ENCODE peak calls at places on chromosomes 16 and 17, in five cellular contexts. K is suprapubic skin; V is dorsolateral prefrontal cortex; O is CD4-positive, alpha-beta T cell; H is mesendoderm. S is an unnamed sample.

GRCh38 chr16:89920723-89921122 is 2.1 kb downstream of the MC1R start:
- DNase-seq in K (no peak), V (no peak), O (no peak), H (no peak), S (no peak)

GRCh38 chr17:12727881-12728280 is 61.4 kb upstream of the ARHGAP44 start:
- DNase-seq in H (no peak), K (no peak), O (no peak), V (no peak), S (no peak)

GRCh38 chr16:6363891-6364607 is 968.6 kb upstream of the RBFOX1 start:
- DNase-seq in O (no peak), V (peak; percentile 47), K (no peak), H (no peak), S (no peak)

GRCh38 chr17:71987634-71988033 is 133.2 kb upstream of the SOX9 start:
- DNase-seq in O (no peak), K (no peak), V (no peak), H (peak; percentile 35), S (no peak)

GRCh38 chr16:65895906-65896305 is 470.6 kb upstream of the CDH5 start:
- DNase-seq in V (no peak), K (no peak), H (no peak), O (no peak), S (no peak)

GRCh38 chr16:35215287-35215686 is 1755.9 kb downstream of the TP53TG3F start:
- DNase-seq in K (no peak), V (no peak), H (no peak), O (no peak), S (no peak)

GRCh38 chr16:22194707-22195444 is 11.2 kb upstream of the EEF2K start:
- DNase-seq in K (no peak), V (no peak), H (no peak), O (no peak), S (no peak)

GRCh38 chr17:36504156-36504545 is 17.7 kb downstream of the ZNHIT3 start:
- DNase-seq in K (peak; percentile 2), H (no peak), V (no peak), O (no peak), S (no peak)

GRCh38 chr16:8885674-8886592 is 3.8 kb downstream of the LITAFD start:
- DNase-seq in H (peak; percentile 50), K (peak; percentile 59), O (no peak), V (no peak), S (no peak)

GRCh38 chr17:27558341-27558740 is 72.6 kb upstream of the LGALS9 start:
- DNase-seq in O (no peak), H (no peak), V (no peak), K (no peak), S (no peak)

GRCh38 chr16:5108505-5109158 is 11.0 kb upstream of the EEF2KMT start:
- DNase-seq in H (no peak), O (no peak), K (no peak), V (no peak), S (no peak)

GRCh38 chr17:40515491-40516041 is 14.1 kb upstream of the TNS4 start:
- DNase-seq in V (no peak), H (peak; percentile 89), K (peak; percentile 48), O (no peak), S (no peak)

GRCh38 chr17:10144456-10144855 is 54.0 kb downstream of the GAS7 start:
- DNase-seq in V (no peak), O (no peak), K (no peak), H (no peak), S (no peak)

GRCh38 chr16:47060596-47060995 is 83.1 kb downstream of the NETO2 start:
- DNase-seq in K (no peak), O (no peak), V (no peak), H (no peak), S (no peak)

GRCh38 chr16:69469807-69470561 is 45.6 kb downstream of the CYB5B start:
- DNase-seq in K (no peak), O (no peak), H (no peak), V (no peak), S (no peak)

GRCh38 chr16:77868052-77868451 is 79.7 kb downstream of the VAT1L start:
- DNase-seq in V (no peak), K (no peak), O (no peak), H (no peak), S (no peak)

GRCh38 chr17:67139289-67139688 is 94.9 kb downstream of the CACNG1 start:
- DNase-seq in O (no peak), V (no peak), H (no peak), K (no peak), S (no peak)

GRCh38 chr17:41734139-41734948 is at the start of gene HAP1:
- DNase-seq in O (peak; percentile 38), K (no peak), H (peak; percentile 69), V (peak; percentile 13), S (no peak)

GRCh38 chr17:42548070-42548837 is 4.5 kb upstream of the HSD17B1 start:
- DNase-seq in O (peak; percentile 82), V (peak; percentile 75), H (peak; percentile 94), K (no peak), S (no peak)

GRCh38 chr17:65557349-65558310 is 3.8 kb downstream of the AXIN2 start:
- DNase-seq in K (no peak), V (no peak), H (no peak), O (no peak), S (no peak)

GRCh38 chr17:44956998-44957981 is 9.7 kb upstream of the KIF18B start:
- DNase-seq in K (no peak), H (no peak), O (no peak), V (no peak), S (no peak)

GRCh38 chr17:49214665-49215360 is 4.3 kb downstream of the ABI3 start:
- DNase-seq in O (no peak), K (no peak), H (no peak), V (no peak), S (no peak)

GRCh38 chr17:74393323-74393942 is 26.1 kb downstream of the GPR142 start:
- DNase-seq in H (no peak), V (peak; percentile 80), O (no peak), K (no peak), S (no peak)

GRCh38 chr17:7835818-7836595 is 2.0 kb downstream of the KDM6B start:
- DNase-seq in O (no peak), K (no peak), V (peak; percentile 81), H (peak; percentile 66), S (no peak)

GRCh38 chr17:921161-921560 is 58.4 kb downstream of the NXN start:
- DNase-seq in O (no peak), V (no peak), K (no peak), H (no peak), S (no peak)

GRCh38 chr17:34006126-34006525 is 249.0 kb upstream of the CCL2 start:
- DNase-seq in H (no peak), O (no peak), V (no peak), K (no peak), S (no peak)

GRCh38 chr16:49158029-49158642 is 123.5 kb downstream of the CBLN1 start:
- DNase-seq in H (peak; percentile 71), K (no peak), O (no peak), V (no peak), S (no peak)

GRCh38 chr16:19861069-19861468 is 23.6 kb downstream of the GPRC5B start:
- DNase-seq in K (no peak), H (peak; percentile 48), O (no peak), V (no peak), S (no peak)

GRCh38 chr17:29589524-29590260 is at the start of gene GIT1:
- DNase-seq in H (peak; percentile 91), V (peak; percentile 85), K (no peak), O (peak; percentile 86), S (peak; percentile 78)

GRCh38 chr16:66389256-66390175 is 23.0 kb downstream of the CDH5 start:
- DNase-seq in K (no peak), V (no peak), O (no peak), H (no peak), S (no peak)

GRCh38 chr16:55711959-55712876 is 56.4 kb downstream of the SLC6A2 start:
- DNase-seq in O (peak; percentile 49), H (peak; percentile 62), V (peak; percentile 55), K (no peak), S (peak; percentile 44)

GRCh38 chr17:48985436-48986245 is 11.5 kb upstream of the IGF2BP1 start:
- DNase-seq in H (no peak), O (no peak), K (no peak), V (no peak), S (no peak)

GRCh38 chr17:48259710-48260291 is 152.2 kb downstream of the SNX11 start:
- DNase-seq in V (no peak), O (no peak), H (peak; percentile 87), K (no peak), S (no peak)

GRCh38 chr16:70573451-70574121 is 50.0 kb downstream of the SF3B3 start:
- DNase-seq in K (no peak), V (no peak), H (peak; percentile 47), O (no peak), S (no peak)

GRCh38 chr16:15970202-15970601 is 20.8 kb downstream of the ABCC1 start:
- DNase-seq in K (no peak), O (no peak), H (peak; percentile 95), V (no peak), S (no peak)

GRCh38 chr17:72097144-72097543 is 23.7 kb upstream of the SOX9 start:
- DNase-seq in K (no peak), V (no peak), O (no peak), H (no peak), S (no peak)

GRCh38 chr16:76335187-76335974 is 58.2 kb downstream of the CNTNAP4 start:
- DNase-seq in O (no peak), K (no peak), V (no peak), H (peak; percentile 72), S (no peak)
- H3K27ac ChIP-seq in O (no peak overlapping the region), K (no peak overlapping the region), V (no peak overlapping the region), H (no peak overlapping the region), S (peak overlapping the region; percentile 74)

DNA sequence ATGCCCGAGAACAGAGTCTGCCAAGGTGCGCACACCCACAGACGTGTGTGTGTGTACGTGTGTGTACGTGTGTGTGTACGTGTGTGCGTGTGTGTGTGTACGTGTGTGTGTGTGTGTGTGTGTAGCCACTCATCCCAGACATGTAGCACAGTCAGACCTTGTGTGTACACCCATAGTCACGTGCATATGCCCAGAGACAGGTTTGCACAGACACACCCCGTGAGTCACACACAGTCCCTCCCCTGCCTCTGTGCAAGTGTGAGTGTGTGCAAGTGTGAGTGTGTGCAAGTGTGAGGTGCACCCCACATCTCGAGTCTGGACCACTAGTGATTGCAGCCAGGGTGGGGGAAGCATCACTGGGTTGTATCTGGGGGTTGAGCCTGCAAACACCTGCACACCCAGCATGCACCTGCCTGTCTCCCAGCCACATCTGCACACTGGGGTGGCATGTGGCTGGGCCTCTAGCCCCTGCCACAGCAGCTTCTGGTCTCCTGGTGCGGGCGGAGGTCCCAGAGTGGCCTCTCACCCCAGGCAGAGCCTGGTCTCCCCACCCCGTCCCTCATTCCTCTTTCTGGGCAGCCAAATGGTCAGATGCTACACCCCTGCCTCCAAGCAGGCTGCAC is 23.6 kb downstream of the BAHCC1 start:
- DNase-seq in H (no peak), O (no peak), K (no peak), V (no peak), S (no peak)
- H3K27ac ChIP-seq in H (no peak overlapping the region), O (no peak overlapping the region), K (peak overlapping the region; percentile 90), V (no peak overlapping the region), S (peak overlapping the region; percentile 39)

GRCh38 chr17:32518856-32519768 is 32.3 kb downstream of the CDK5R1 start:
- DNase-seq in O (peak; percentile 76), H (peak; percentile 96), V (peak; percentile 75), K (no peak), S (no peak)
- H3K27ac ChIP-seq in O (peak overlapping the region; percentile 84), H (peak overlapping the region; percentile 95), V (peak overlapping the region; percentile 53), K (no peak overlapping the region), S (peak overlapping the region; percentile 87)

GRCh38 chr16:57169327-57169726 is 16.5 kb downstream of the PSME3IP1 start:
- DNase-seq in O (no peak), K (no peak), V (no peak), H (no peak), S (no peak)
- H3K27ac ChIP-seq in O (no peak overlapping the region), K (no peak overlapping the region), V (peak overlapping the region; percentile 59), H (no peak overlapping the region), S (peak overlapping the region; percentile 41)